ENCODE peak calls at places on chromosomes 3 and 15, in four cellular contexts. A, W, J and B are unnamed samples.

GRCh38 chr15:90362936-90363212 is 10.8 kb downstream of the ZNF774 start:
- DNase-seq in A (no peak), W (no peak), J (no peak), B (no peak)

GRCh38 chr3:143786229-143787199 is 61.8 kb downstream of the SLC9A9 start:
- DNase-seq in A (no peak), W (no peak), J (no peak), B (no peak)

GRCh38 chr15:78282324-78282723 is 17.1 kb downstream of the SKIC8 start:
- DNase-seq in A (no peak), W (no peak), J (no peak), B (no peak)

GRCh38 chr15:48555244-48555804 is 90.2 kb downstream of the FBN1 start:
- DNase-seq in A (no peak), W (no peak), J (no peak), B (no peak)

GRCh38 chr15:62110000-62110851 is 43.4 kb downstream of the C2CD4A start:
- DNase-seq in A (no peak), W (no peak), J (no peak), B (no peak)

GRCh38 chr15:100602822-100603393 is 519 bp downstream of the ASB7 start:
- DNase-seq in A (peak; percentile 74), W (peak; percentile 62), J (no peak), B (no peak)

GRCh38 chr3:158106773-158107461 is 697 bp upstream of the SHOX2 start:
- DNase-seq in A (peak; percentile 21), W (no peak), J (no peak), B (no peak)

GRCh38 chr15:78049691-78050440 is 27.6 kb downstream of the TBC1D2B start:
- DNase-seq in A (peak; percentile 94), W (peak; percentile 53), J (no peak), B (peak; percentile 52)

GRCh38 chr3:32940726-32941125 is 10.7 kb upstream of the CCR4 start:
- DNase-seq in A (no peak), W (no peak), J (no peak), B (no peak)

GRCh38 chr15:78732634-78733033 is 78.6 kb downstream of the ADAMTS7 start:
- DNase-seq in A (no peak), W (no peak), J (no peak), B (peak; percentile 11)

GRCh38 chr3:72186485-72186864 is 401.5 kb upstream of the PROK2 start:
- DNase-seq in A (no peak), W (no peak), J (no peak), B (no peak)

GRCh38 chr15:90880381-90881145 is 3.7 kb upstream of the FES start:
- DNase-seq in A (no peak), W (no peak), J (no peak), B (no peak)

GRCh38 chr3:101676765-101677435 is at the start of gene ZBTB11:
- DNase-seq in A (peak; percentile 100), W (peak; percentile 98), J (no peak), B (peak; percentile 99)

GRCh38 chr3:127735767-127736693 is 63.3 kb downstream of the ABTB1 start:
- DNase-seq in A (no peak), W (no peak), J (no peak), B (no peak)

GRCh38 chr15:78083186-78083585 is 5.7 kb upstream of the TBC1D2B start:
- DNase-seq in A (no peak), W (no peak), J (no peak), B (no peak)

GRCh38 chr3:31009881-31010280 is 115.4 kb upstream of the GADL1 start:
- DNase-seq in A (no peak), W (no peak), J (no peak), B (no peak)

GRCh38 chr15:85782112-85782511 is 12.6 kb downstream of the KLHL25 start:
- DNase-seq in A (no peak), W (no peak), J (no peak), B (no peak)

GRCh38 chr3:5019411-5020261 is 40.4 kb downstream of the BHLHE40 start:
- DNase-seq in A (peak; percentile 88), W (peak; percentile 47), J (no peak), B (peak; percentile 29)

GRCh38 chr3:174710622-174711021 is 148.5 kb upstream of the NAALADL2 start:
- DNase-seq in A (no peak), W (no peak), J (no peak), B (no peak)

GRCh38 chr3:157113832-157114505 is 46.0 kb downstream of the CCNL1 start:
- DNase-seq in A (peak; percentile 30), W (no peak), J (no peak), B (no peak)

GRCh38 chr3:184284696-184285095 is 8.9 kb downstream of the ECE2 start:
- DNase-seq in A (peak; percentile 49), W (no peak), J (peak; percentile 56), B (no peak)